ENCODE peak calls at places on chromosomes 3 and 15, in nine cellular contexts. One of them, this sample, is unnamed.

GRCh38 chr15:76285241-76285825 is 25.9 kb downstream of the ETFA start:
- DNase-seq in CD4-positive, alpha-beta T cell: no peak
- DNase-seq in suprapubic skin: no peak
- DNase-seq in retina: no peak
- DNase-seq in HEK293T: no peak
- DNase-seq in NCI-H2029: no peak
- DNase-seq in mesenteric fat pad: no peak
- DNase-seq in activated naive CD8-positive, alpha-beta T cell treated with anti-CD3 and anti-CD28 coated beads, Interleukin-2, amount 50 U/mL, for 16 hours: no peak
- DNase-seq in cardiac muscle cell: peak
- DNase-seq in this sample: no peak

GRCh38 chr3:8637348-8637747 is 7.2 kb downstream of the SSUH2 start:
- DNase-seq in suprapubic skin: no peak
- DNase-seq in mesenteric fat pad: peak
- DNase-seq in activated naive CD8-positive, alpha-beta T cell treated with anti-CD3 and anti-CD28 coated beads, Interleukin-2, amount 50 U/mL, for 16 hours: no peak
- DNase-seq in cardiac muscle cell: no peak
- DNase-seq in retina: no peak
- DNase-seq in HEK293T: no peak
- DNase-seq in NCI-H2029: no peak
- DNase-seq in CD4-positive, alpha-beta T cell: no peak
- DNase-seq in this sample: no peak

GRCh38 chr3:173920386-173920785 is 522.8 kb downstream of the NLGN1 start:
- DNase-seq in NCI-H2029: no peak
- DNase-seq in cardiac muscle cell: no peak
- DNase-seq in mesenteric fat pad: no peak
- DNase-seq in CD4-positive, alpha-beta T cell: no peak
- DNase-seq in suprapubic skin: no peak
- DNase-seq in activated naive CD8-positive, alpha-beta T cell treated with anti-CD3 and anti-CD28 coated beads, Interleukin-2, amount 50 U/mL, for 16 hours: no peak
- DNase-seq in HEK293T: no peak
- DNase-seq in retina: no peak
- DNase-seq in this sample: no peak

GRCh38 chr15:49044761-49045571 is 1.3 kb downstream of the SECISBP2L start:
- DNase-seq in CD4-positive, alpha-beta T cell: no peak
- DNase-seq in HEK293T: no peak
- DNase-seq in cardiac muscle cell: peak
- DNase-seq in retina: no peak
- DNase-seq in activated naive CD8-positive, alpha-beta T cell treated with anti-CD3 and anti-CD28 coated beads, Interleukin-2, amount 50 U/mL, for 16 hours: no peak
- DNase-seq in NCI-H2029: no peak
- DNase-seq in suprapubic skin: no peak
- DNase-seq in mesenteric fat pad: no peak
- DNase-seq in this sample: no peak

GRCh38 chr3:136624894-136625815 is 127.0 kb downstream of the STAG1 start:
- DNase-seq in mesenteric fat pad: no peak
- DNase-seq in CD4-positive, alpha-beta T cell: no peak
- DNase-seq in HEK293T: no peak
- DNase-seq in suprapubic skin: no peak
- DNase-seq in activated naive CD8-positive, alpha-beta T cell treated with anti-CD3 and anti-CD28 coated beads, Interleukin-2, amount 50 U/mL, for 16 hours: no peak
- DNase-seq in cardiac muscle cell: no peak
- DNase-seq in NCI-H2029: no peak
- DNase-seq in retina: no peak
- DNase-seq in this sample: peak

GRCh38 chr3:15576475-15576874 is 24.9 kb downstream of the HACL1 start:
- DNase-seq in HEK293T: no peak
- DNase-seq in mesenteric fat pad: no peak
- DNase-seq in activated naive CD8-positive, alpha-beta T cell treated with anti-CD3 and anti-CD28 coated beads, Interleukin-2, amount 50 U/mL, for 16 hours: no peak
- DNase-seq in cardiac muscle cell: no peak
- DNase-seq in retina: no peak
- DNase-seq in suprapubic skin: no peak
- DNase-seq in NCI-H2029: no peak
- DNase-seq in CD4-positive, alpha-beta T cell: no peak
- DNase-seq in this sample: no peak

GRCh38 chr3:93988283-93988682 is 8.3 kb downstream of the ARL13B start:
- DNase-seq in mesenteric fat pad: no peak
- DNase-seq in CD4-positive, alpha-beta T cell: no peak
- DNase-seq in retina: no peak
- DNase-seq in cardiac muscle cell: peak
- DNase-seq in activated naive CD8-positive, alpha-beta T cell treated with anti-CD3 and anti-CD28 coated beads, Interleukin-2, amount 50 U/mL, for 16 hours: no peak
- DNase-seq in NCI-H2029: no peak
- DNase-seq in HEK293T: no peak
- DNase-seq in suprapubic skin: no peak
- DNase-seq in this sample: no peak

GRCh38 chr15:44536298-44536961 is 517 bp upstream of the EIF3J start:
- DNase-seq in retina: peak
- DNase-seq in CD4-positive, alpha-beta T cell: no peak
- DNase-seq in suprapubic skin: peak
- DNase-seq in cardiac muscle cell: no peak
- DNase-seq in NCI-H2029: peak
- DNase-seq in HEK293T: peak
- DNase-seq in mesenteric fat pad: peak
- DNase-seq in activated naive CD8-positive, alpha-beta T cell treated with anti-CD3 and anti-CD28 coated beads, Interleukin-2, amount 50 U/mL, for 16 hours: no peak
- DNase-seq in this sample: no peak

GRCh38 chr15:72503147-72503546 is 29.0 kb downstream of the ARIH1 start:
- DNase-seq in activated naive CD8-positive, alpha-beta T cell treated with anti-CD3 and anti-CD28 coated beads, Interleukin-2, amount 50 U/mL, for 16 hours: no peak
- DNase-seq in cardiac muscle cell: no peak
- DNase-seq in retina: no peak
- DNase-seq in CD4-positive, alpha-beta T cell: no peak
- DNase-seq in NCI-H2029: no peak
- DNase-seq in suprapubic skin: no peak
- DNase-seq in mesenteric fat pad: no peak
- DNase-seq in HEK293T: no peak
- DNase-seq in this sample: no peak

GRCh38 chr15:70853855-70854668 is at the start of gene LARP6:
- DNase-seq in mesenteric fat pad: no peak
- DNase-seq in cardiac muscle cell: peak
- DNase-seq in NCI-H2029: no peak
- DNase-seq in HEK293T: peak
- DNase-seq in activated naive CD8-positive, alpha-beta T cell treated with anti-CD3 and anti-CD28 coated beads, Interleukin-2, amount 50 U/mL, for 16 hours: no peak
- DNase-seq in suprapubic skin: no peak
- DNase-seq in CD4-positive, alpha-beta T cell: peak
- DNase-seq in retina: peak
- DNase-seq in this sample: no peak

GRCh38 chr3:127688416-127689265 is 15.9 kb downstream of the ABTB1 start:
- DNase-seq in cardiac muscle cell: peak
- DNase-seq in mesenteric fat pad: peak
- DNase-seq in HEK293T: no peak
- DNase-seq in activated naive CD8-positive, alpha-beta T cell treated with anti-CD3 and anti-CD28 coated beads, Interleukin-2, amount 50 U/mL, for 16 hours: no peak
- DNase-seq in NCI-H2029: peak
- DNase-seq in retina: no peak
- DNase-seq in suprapubic skin: peak
- DNase-seq in CD4-positive, alpha-beta T cell: no peak
- DNase-seq in this sample: no peak

GRCh38 chr3:9884555-9885165 is 4.6 kb upstream of the CIDEC start:
- DNase-seq in cardiac muscle cell: peak
- DNase-seq in HEK293T: no peak
- DNase-seq in mesenteric fat pad: no peak
- DNase-seq in CD4-positive, alpha-beta T cell: no peak
- DNase-seq in retina: no peak
- DNase-seq in NCI-H2029: no peak
- DNase-seq in activated naive CD8-positive, alpha-beta T cell treated with anti-CD3 and anti-CD28 coated beads, Interleukin-2, amount 50 U/mL, for 16 hours: no peak
- DNase-seq in suprapubic skin: no peak
- DNase-seq in this sample: no peak

GRCh38 chr3:151537751-151538150 is 76.9 kb upstream of the IGSF10 start:
- DNase-seq in suprapubic skin: no peak
- DNase-seq in HEK293T: no peak
- DNase-seq in mesenteric fat pad: no peak
- DNase-seq in retina: no peak
- DNase-seq in cardiac muscle cell: peak
- DNase-seq in NCI-H2029: no peak
- DNase-seq in CD4-positive, alpha-beta T cell: no peak
- DNase-seq in activated naive CD8-positive, alpha-beta T cell treated with anti-CD3 and anti-CD28 coated beads, Interleukin-2, amount 50 U/mL, for 16 hours: no peak
- DNase-seq in this sample: no peak

GRCh38 chr15:96466548-96466947 is 136.0 kb downstream of the NR2F2 start:
- DNase-seq in mesenteric fat pad: no peak
- DNase-seq in HEK293T: no peak
- DNase-seq in activated naive CD8-positive, alpha-beta T cell treated with anti-CD3 and anti-CD28 coated beads, Interleukin-2, amount 50 U/mL, for 16 hours: no peak
- DNase-seq in suprapubic skin: no peak
- DNase-seq in NCI-H2029: no peak
- DNase-seq in retina: no peak
- DNase-seq in CD4-positive, alpha-beta T cell: no peak
- DNase-seq in cardiac muscle cell: no peak
- DNase-seq in this sample: no peak

GRCh38 chr15:51341366-51342248 is at the start of gene GLDN:
- DNase-seq in cardiac muscle cell: peak
- DNase-seq in NCI-H2029: peak
- DNase-seq in activated naive CD8-positive, alpha-beta T cell treated with anti-CD3 and anti-CD28 coated beads, Interleukin-2, amount 50 U/mL, for 16 hours: no peak
- DNase-seq in retina: peak
- DNase-seq in CD4-positive, alpha-beta T cell: no peak
- DNase-seq in suprapubic skin: no peak
- DNase-seq in mesenteric fat pad: no peak
- DNase-seq in HEK293T: peak
- DNase-seq in this sample: no peak

GRCh38 chr3:19250959-19251610 is 102.8 kb downstream of the KCNH8 start:
- DNase-seq in suprapubic skin: no peak
- DNase-seq in mesenteric fat pad: no peak
- DNase-seq in retina: no peak
- DNase-seq in HEK293T: no peak
- DNase-seq in CD4-positive, alpha-beta T cell: no peak
- DNase-seq in NCI-H2029: no peak
- DNase-seq in cardiac muscle cell: no peak
- DNase-seq in activated naive CD8-positive, alpha-beta T cell treated with anti-CD3 and anti-CD28 coated beads, Interleukin-2, amount 50 U/mL, for 16 hours: no peak
- DNase-seq in this sample: no peak

GRCh38 chr15:83920115-83920514 is 266.2 kb downstream of the ADAMTSL3 start:
- DNase-seq in NCI-H2029: no peak
- DNase-seq in cardiac muscle cell: no peak
- DNase-seq in activated naive CD8-positive, alpha-beta T cell treated with anti-CD3 and anti-CD28 coated beads, Interleukin-2, amount 50 U/mL, for 16 hours: no peak
- DNase-seq in suprapubic skin: no peak
- DNase-seq in mesenteric fat pad: no peak
- DNase-seq in HEK293T: no peak
- DNase-seq in retina: no peak
- DNase-seq in CD4-positive, alpha-beta T cell: no peak
- DNase-seq in this sample: no peak

GRCh38 chr3:77421916-77422315 is 382.0 kb downstream of the ROBO2 start:
- DNase-seq in cardiac muscle cell: no peak
- DNase-seq in suprapubic skin: no peak
- DNase-seq in activated naive CD8-positive, alpha-beta T cell treated with anti-CD3 and anti-CD28 coated beads, Interleukin-2, amount 50 U/mL, for 16 hours: no peak
- DNase-seq in NCI-H2029: no peak
- DNase-seq in HEK293T: no peak
- DNase-seq in mesenteric fat pad: no peak
- DNase-seq in CD4-positive, alpha-beta T cell: no peak
- DNase-seq in retina: no peak
- DNase-seq in this sample: no peak

GRCh38 chr3:142549986-142550385 is 28.5 kb downstream of the ATR start:
- DNase-seq in NCI-H2029: no peak
- DNase-seq in mesenteric fat pad: no peak
- DNase-seq in retina: no peak
- DNase-seq in cardiac muscle cell: no peak
- DNase-seq in CD4-positive, alpha-beta T cell: no peak
- DNase-seq in activated naive CD8-positive, alpha-beta T cell treated with anti-CD3 and anti-CD28 coated beads, Interleukin-2, amount 50 U/mL, for 16 hours: no peak
- DNase-seq in HEK293T: no peak
- DNase-seq in suprapubic skin: no peak
- DNase-seq in this sample: no peak

GRCh38 chr15:74950078-74951000 is 6.2 kb downstream of the RPP25 start:
- DNase-seq in activated naive CD8-positive, alpha-beta T cell treated with anti-CD3 and anti-CD28 coated beads, Interleukin-2, amount 50 U/mL, for 16 hours: peak
- DNase-seq in retina: peak
- DNase-seq in CD4-positive, alpha-beta T cell: peak
- DNase-seq in HEK293T: peak
- DNase-seq in suprapubic skin: peak
- DNase-seq in NCI-H2029: peak
- DNase-seq in cardiac muscle cell: peak
- DNase-seq in mesenteric fat pad: no peak
- DNase-seq in this sample: peak

GRCh38 chr15:77702211-77702957 is 69.7 kb upstream of the LINGO1 start:
- DNase-seq in suprapubic skin: no peak
- DNase-seq in activated naive CD8-positive, alpha-beta T cell treated with anti-CD3 and anti-CD28 coated beads, Interleukin-2, amount 50 U/mL, for 16 hours: no peak
- DNase-seq in CD4-positive, alpha-beta T cell: no peak
- DNase-seq in cardiac muscle cell: peak
- DNase-seq in NCI-H2029: no peak
- DNase-seq in HEK293T: peak
- DNase-seq in mesenteric fat pad: no peak
- DNase-seq in retina: peak
- DNase-seq in this sample: no peak

GRCh38 chr3:122774564-122774963 is 19.1 kb downstream of the HSPBAP1 start:
- DNase-seq in CD4-positive, alpha-beta T cell: no peak
- DNase-seq in activated naive CD8-positive, alpha-beta T cell treated with anti-CD3 and anti-CD28 coated beads, Interleukin-2, amount 50 U/mL, for 16 hours: no peak
- DNase-seq in retina: no peak
- DNase-seq in NCI-H2029: no peak
- DNase-seq in HEK293T: no peak
- DNase-seq in cardiac muscle cell: peak
- DNase-seq in suprapubic skin: no peak
- DNase-seq in mesenteric fat pad: no peak
- DNase-seq in this sample: no peak

GRCh38 chr3:81799403-81799802 is 38.0 kb upstream of the GBE1 start:
- DNase-seq in mesenteric fat pad: no peak
- DNase-seq in HEK293T: no peak
- DNase-seq in suprapubic skin: no peak
- DNase-seq in cardiac muscle cell: peak
- DNase-seq in activated naive CD8-positive, alpha-beta T cell treated with anti-CD3 and anti-CD28 coated beads, Interleukin-2, amount 50 U/mL, for 16 hours: no peak
- DNase-seq in retina: no peak
- DNase-seq in NCI-H2029: no peak
- DNase-seq in CD4-positive, alpha-beta T cell: no peak
- DNase-seq in this sample: no peak

GRCh38 chr3:33167284-33167683 is 51.3 kb downstream of the SUSD5 start:
- DNase-seq in HEK293T: no peak
- DNase-seq in activated naive CD8-positive, alpha-beta T cell treated with anti-CD3 and anti-CD28 coated beads, Interleukin-2, amount 50 U/mL, for 16 hours: no peak
- DNase-seq in NCI-H2029: no peak
- DNase-seq in mesenteric fat pad: no peak
- DNase-seq in suprapubic skin: no peak
- DNase-seq in cardiac muscle cell: no peak
- DNase-seq in retina: no peak
- DNase-seq in CD4-positive, alpha-beta T cell: no peak
- DNase-seq in this sample: no peak

GRCh38 chr3:42120866-42121265 is 29.7 kb downstream of the TRAK1 start:
- DNase-seq in retina: no peak
- DNase-seq in NCI-H2029: peak
- DNase-seq in suprapubic skin: peak
- DNase-seq in activated naive CD8-positive, alpha-beta T cell treated with anti-CD3 and anti-CD28 coated beads, Interleukin-2, amount 50 U/mL, for 16 hours: no peak
- DNase-seq in HEK293T: no peak
- DNase-seq in CD4-positive, alpha-beta T cell: no peak
- DNase-seq in cardiac muscle cell: no peak
- DNase-seq in mesenteric fat pad: peak
- DNase-seq in this sample: no peak

GRCh38 chr3:183826448-183826847 is 1.1 kb upstream of the MAP6D1 start:
- DNase-seq in NCI-H2029: no peak
- DNase-seq in mesenteric fat pad: no peak
- DNase-seq in retina: peak
- DNase-seq in HEK293T: no peak
- DNase-seq in CD4-positive, alpha-beta T cell: no peak
- DNase-seq in activated naive CD8-positive, alpha-beta T cell treated with anti-CD3 and anti-CD28 coated beads, Interleukin-2, amount 50 U/mL, for 16 hours: no peak
- DNase-seq in cardiac muscle cell: no peak
- DNase-seq in suprapubic skin: peak
- DNase-seq in this sample: no peak

GRCh38 chr15:87863152-87863551 is 393.4 kb downstream of the NTRK3 start:
- DNase-seq in activated naive CD8-positive, alpha-beta T cell treated with anti-CD3 and anti-CD28 coated beads, Interleukin-2, amount 50 U/mL, for 16 hours: no peak
- DNase-seq in CD4-positive, alpha-beta T cell: no peak
- DNase-seq in mesenteric fat pad: no peak
- DNase-seq in NCI-H2029: no peak
- DNase-seq in cardiac muscle cell: peak
- DNase-seq in HEK293T: no peak
- DNase-seq in retina: no peak
- DNase-seq in suprapubic skin: no peak
- DNase-seq in this sample: no peak

GRCh38 chr3:107347717-107348116 is 29.5 kb upstream of the CCDC54 start:
- DNase-seq in activated naive CD8-positive, alpha-beta T cell treated with anti-CD3 and anti-CD28 coated beads, Interleukin-2, amount 50 U/mL, for 16 hours: no peak
- DNase-seq in CD4-positive, alpha-beta T cell: no peak
- DNase-seq in cardiac muscle cell: peak
- DNase-seq in retina: no peak
- DNase-seq in NCI-H2029: no peak
- DNase-seq in mesenteric fat pad: no peak
- DNase-seq in suprapubic skin: no peak
- DNase-seq in HEK293T: no peak
- DNase-seq in this sample: no peak

GRCh38 chr15:45114076-45114750 is at the start of the genes DUOX2 and DUOXA2:
- DNase-seq in retina: peak
- DNase-seq in HEK293T: no peak
- DNase-seq in mesenteric fat pad: no peak
- DNase-seq in CD4-positive, alpha-beta T cell: no peak
- DNase-seq in NCI-H2029: no peak
- DNase-seq in activated naive CD8-positive, alpha-beta T cell treated with anti-CD3 and anti-CD28 coated beads, Interleukin-2, amount 50 U/mL, for 16 hours: no peak
- DNase-seq in suprapubic skin: no peak
- DNase-seq in cardiac muscle cell: no peak
- DNase-seq in this sample: no peak

GRCh38 chr3:150391200-150391599 is 16.9 kb upstream of the TSC22D2 start:
- DNase-seq in cardiac muscle cell: peak
- DNase-seq in activated naive CD8-positive, alpha-beta T cell treated with anti-CD3 and anti-CD28 coated beads, Interleukin-2, amount 50 U/mL, for 16 hours: no peak
- DNase-seq in retina: no peak
- DNase-seq in NCI-H2029: no peak
- DNase-seq in mesenteric fat pad: no peak
- DNase-seq in suprapubic skin: no peak
- DNase-seq in HEK293T: no peak
- DNase-seq in CD4-positive, alpha-beta T cell: no peak
- DNase-seq in this sample: no peak

GRCh38 chr3:111070772-111071256 is 802 bp upstream of the NECTIN3 start:
- DNase-seq in activated naive CD8-positive, alpha-beta T cell treated with anti-CD3 and anti-CD28 coated beads, Interleukin-2, amount 50 U/mL, for 16 hours: no peak
- DNase-seq in cardiac muscle cell: no peak
- DNase-seq in mesenteric fat pad: no peak
- DNase-seq in NCI-H2029: no peak
- DNase-seq in HEK293T: peak
- DNase-seq in CD4-positive, alpha-beta T cell: no peak
- DNase-seq in suprapubic skin: peak
- DNase-seq in retina: peak
- DNase-seq in this sample: no peak